ENCODE peak calls at places on chromosomes 6 and 20, in ten cellular contexts. T is heart right ventricle, N is sigmoid colon, F is ovary, V is testis, I is body of pancreas, H is HCT116, A is endothelial cell of umbilical vein, X is left ventricle myocardium inferior, R is tibial artery. S is an unnamed sample.

GRCh38 chr6:39468385-39468784 is 145.9 kb upstream of the KCNK16 start:
- DNase-seq in T (no peak), N (no peak), F (no peak), V (no peak), I (no peak), H (no peak), A (no peak), X (no peak), R (no peak), S (no peak)

GRCh38 chr20:56460459-56460858 is 8.0 kb upstream of the RTF2 start:
- DNase-seq in T (no peak), N (no peak), F (no peak), V (no peak), I (no peak), H (no peak), A (no peak), X (no peak), R (no peak), S (no peak)

GRCh38 chr6:151067684-151068596 is 171.8 kb upstream of the AKAP12 start:
- DNase-seq in T (peak; percentile 66), N (peak; percentile 86), F (peak; percentile 85), V (no peak), I (peak; percentile 26), H (peak; percentile 98), A (peak; percentile 99), X (peak; percentile 69), R (peak; percentile 77), S (peak; percentile 73)

GRCh38 chr20:36541227-36542018 is at the start of gene MYL9:
- DNase-seq in T (peak; percentile 94), N (peak; percentile 99), F (peak; percentile 97), V (peak; percentile 97), I (peak; percentile 70), H (no peak), A (peak; percentile 43), X (peak; percentile 97), R (peak; percentile 96), S (peak; percentile 97)

GRCh38 chr6:140344149-140344913 is 969.9 kb upstream of the CITED2 start:
- DNase-seq in T (no peak), N (no peak), F (no peak), V (no peak), I (no peak), H (no peak), A (peak; percentile 70), X (no peak), R (no peak), S (no peak)

GRCh38 chr6:150634641-150635292 is 35.1 kb downstream of the PLEKHG1 start:
- DNase-seq in T (no peak), N (no peak), F (no peak), V (no peak), I (no peak), H (no peak), A (no peak), X (no peak), R (no peak), S (no peak)

GRCh38 chr6:15399651-15400470 is 154.0 kb downstream of the JARID2 start:
- DNase-seq in T (peak; percentile 67), N (peak; percentile 91), F (peak; percentile 83), V (peak; percentile 93), I (peak; percentile 72), H (no peak), A (peak; percentile 87), X (peak; percentile 78), R (peak; percentile 75), S (peak; percentile 80)

GRCh38 chr6:162750776-162751175 is 23.0 kb downstream of the PACRG start:
- DNase-seq in T (no peak), N (no peak), F (no peak), V (no peak), I (no peak), H (no peak), A (no peak), X (no peak), R (no peak), S (no peak)

GRCh38 chr6:169288591-169288990 is 34.9 kb upstream of the THBS2 start:
- DNase-seq in T (no peak), N (peak; percentile 66), F (no peak), V (no peak), I (no peak), H (no peak), A (no peak), X (peak; percentile 31), R (peak; percentile 52), S (peak; percentile 52)

GRCh38 chr20:50194831-50195523 is 4.3 kb downstream of the CEBPB start:
- DNase-seq in T (no peak), N (peak; percentile 80), F (no peak), V (no peak), I (no peak), H (no peak), A (no peak), X (no peak), R (peak; percentile 34), S (no peak)

DNA sequence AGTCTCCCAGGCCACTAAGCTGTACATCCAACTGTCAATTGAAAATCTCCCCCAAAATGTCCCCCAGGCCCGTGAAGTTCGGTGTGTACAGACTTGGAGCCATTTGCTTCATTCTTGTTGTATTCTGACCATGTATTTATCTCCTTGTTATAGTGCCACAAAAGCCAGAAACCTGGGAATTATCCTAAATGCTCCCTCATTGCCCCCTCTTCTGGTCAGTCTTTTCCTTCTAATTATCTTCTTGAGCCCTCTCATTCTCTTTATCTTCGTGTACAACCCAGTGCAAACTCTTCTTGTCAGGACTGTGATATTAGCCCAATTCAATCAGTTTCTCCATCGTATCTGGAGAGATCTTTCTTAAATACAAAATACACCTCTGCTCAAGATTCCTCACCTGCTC is 64.7 kb downstream of the RFX6 start:
- DNase-seq in T (no peak), N (no peak), F (no peak), V (no peak), I (no peak), H (no peak), A (no peak), X (no peak), R (no peak), S (no peak)
- H3K27me3 ChIP-seq in T (no peaks in the 10 kb centered on the region), N (no peaks in the 10 kb centered on the region), F (no peaks in the 10 kb centered on the region), V (no peaks in the 10 kb centered on the region), I (no peaks in the 10 kb centered on the region), H (no peaks in the 10 kb centered on the region), A (no peaks in the 10 kb centered on the region), X (peaks cover 9% of the 10 kb centered on the region), R (no peaks in the 10 kb centered on the region), S (no peaks in the 10 kb centered on the region)

GRCh38 chr6:149174962-149175361 is 142.6 kb upstream of the TAB2 start:
- DNase-seq in T (no peak), N (no peak), F (no peak), V (no peak), I (no peak), H (no peak), A (no peak), X (no peak), R (no peak), S (no peak)

GRCh38 chr6:149181304-149181703 is 136.2 kb upstream of the TAB2 start:
- DNase-seq in T (no peak), N (no peak), F (no peak), V (no peak), I (no peak), H (no peak), A (no peak), X (no peak), R (no peak), S (no peak)

GRCh38 chr6:149176971-149177667 is 140.4 kb upstream of the TAB2 start:
- DNase-seq in T (no peak), N (no peak), F (no peak), V (no peak), I (peak; percentile 45), H (no peak), A (no peak), X (no peak), R (no peak), S (no peak)

GRCh38 chr6:149182262-149182661 is 135.2 kb upstream of the TAB2 start:
- DNase-seq in T (no peak), N (peak; percentile 84), F (peak; percentile 54), V (no peak), I (no peak), H (no peak), A (no peak), X (no peak), R (peak; percentile 23), S (peak; percentile 66)

DNA sequence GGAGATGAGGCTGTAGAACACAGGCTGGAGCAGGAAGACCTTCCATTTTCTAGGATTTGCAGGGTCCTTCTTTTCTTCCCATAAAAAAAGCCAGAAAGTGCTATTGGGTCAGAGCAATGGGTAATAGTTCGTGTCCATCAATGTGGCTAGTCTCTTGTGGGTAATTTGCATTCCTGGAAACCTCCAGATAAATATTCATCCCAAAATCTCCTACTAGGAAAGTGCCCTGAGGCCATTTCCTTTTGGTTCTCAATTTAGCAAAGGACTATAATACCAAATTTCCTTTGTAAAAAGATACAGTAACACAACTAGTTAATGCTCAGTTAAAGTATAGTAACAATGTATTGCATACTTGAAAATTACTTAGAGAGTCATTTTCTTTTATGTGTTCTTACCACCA is 138.1 kb upstream of the TAB2 start:
- DNase-seq in T (no peak), N (no peak), F (no peak), V (no peak), I (no peak), H (no peak), A (no peak), X (no peak), R (no peak), S (no peak)
- H3K27me3 ChIP-seq in T (no peaks in the 10 kb centered on the region), N (no peaks in the 10 kb centered on the region), F (no peaks in the 10 kb centered on the region), V (no peaks in the 10 kb centered on the region), I (no peaks in the 10 kb centered on the region), H (no peaks in the 10 kb centered on the region), A (no peaks in the 10 kb centered on the region), X (no peaks in the 10 kb centered on the region), R (no peaks in the 10 kb centered on the region), S (no peaks in the 10 kb centered on the region)

GRCh38 chr6:99609839-99610489 is 3.3 kb downstream of the PRDM13 start:
- DNase-seq in T (no peak), N (no peak), F (no peak), V (no peak), I (no peak), H (no peak), A (no peak), X (no peak), R (no peak), S (no peak)
- H3K27me3 ChIP-seq in T (peaks cover 100% of the 10 kb centered on the region), N (peaks cover 98% of the 10 kb centered on the region), F (no peaks in the 10 kb centered on the region), V (peaks cover 3% of the 10 kb centered on the region), I (peaks cover 9% of the 10 kb centered on the region), H (no peaks in the 10 kb centered on the region), A (peaks cover 85% of the 10 kb centered on the region), X (peaks cover 100% of the 10 kb centered on the region), R (peaks cover 100% of the 10 kb centered on the region), S (peaks cover 92% of the 10 kb centered on the region)

GRCh38 chr20:33287884-33288283 is 4.9 kb downstream of the BPIFB1 start:
- DNase-seq in T (no peak), N (no peak), F (no peak), V (no peak), I (no peak), H (no peak), A (no peak), X (no peak), R (no peak), S (no peak)
- H3K27me3 ChIP-seq in T (peaks cover 91% of the 10 kb centered on the region), N (no peaks in the 10 kb centered on the region), F (no peaks in the 10 kb centered on the region), V (no peaks in the 10 kb centered on the region), I (no peaks in the 10 kb centered on the region), H (peaks cover 26% of the 10 kb centered on the region), A (no peaks in the 10 kb centered on the region), X (peaks cover 88% of the 10 kb centered on the region), R (peaks cover 53% of the 10 kb centered on the region), S (no peaks in the 10 kb centered on the region)

S was measured in uterus.